ENCODE peak calls at places on chromosomes 11 and 22, in four cellular contexts. B is AG08395; V is CD4-positive, alpha-beta memory T cell; K is D341Med. C is an unnamed sample.

GRCh38 chr11:40338739-40339138 is 1120.7 kb downstream of the LRRC4C start:
- DNase-seq in B (peak), K (no peak), V (no peak), C (no peak)

GRCh38 chr11:12564012-12564411 is 110.2 kb upstream of the TEAD1 start:
- DNase-seq in K (no peak), V (no peak), B (no peak), C (no peak)

GRCh38 chr22:49811014-49811791 is 16.5 kb downstream of the BRD1 start:
- DNase-seq in B (no peak), K (no peak), V (no peak), C (no peak)

GRCh38 chr22:40512426-40513136 is 123.9 kb downstream of the MRTFA start:
- DNase-seq in B (peak), V (no peak), K (peak), C (peak)

GRCh38 chr11:120810251-120810650 is 213.7 kb upstream of the TBCEL start:
- DNase-seq in K (no peak), B (no peak), V (no peak), C (peak)

GRCh38 chr11:69351460-69351859 is 57.5 kb downstream of the MYEOV start:
- DNase-seq in V (no peak), B (peak), K (no peak), C (peak)

GRCh38 chr11:71246559-71246958 is 5.8 kb downstream of the SHANK2 start:
- DNase-seq in B (no peak), V (no peak), K (no peak), C (no peak)

GRCh38 chr11:34168642-34169051 is 63.2 kb downstream of the NAT10 start:
- DNase-seq in V (no peak), K (no peak), B (no peak), C (no peak)

GRCh38 chr11:73218106-73218829 is at the start of gene P2RY2:
- DNase-seq in B (peak), K (peak), V (no peak), C (no peak)

GRCh38 chr22:30574095-30574981 is at the start of gene GAL3ST1:
- DNase-seq in K (peak), V (no peak), B (no peak), C (peak)

GRCh38 chr11:19458231-19458630 is 217.5 kb upstream of the E2F8 start:
- DNase-seq in B (no peak), V (no peak), K (no peak), C (no peak)

GRCh38 chr11:86303257-86303656 is 1.2 kb downstream of the HIKESHI start:
- DNase-seq in K (no peak), V (no peak), B (no peak), C (peak)

GRCh38 chr11:35750315-35750714 is 87.7 kb downstream of the TRIM44 start:
- DNase-seq in K (no peak), V (no peak), B (no peak), C (no peak)

GRCh38 chr11:46633291-46634217 is 16.2 kb downstream of the ATG13 start:
- DNase-seq in K (no peak), B (no peak), V (no peak), C (no peak)

GRCh38 chr11:111766834-111767142 is 599 bp upstream of the PPP2R1B start:
- DNase-seq in B (no peak), K (no peak), V (no peak), C (no peak)

GRCh38 chr11:131253885-131254204 is 116.6 kb upstream of the NTM start:
- DNase-seq in B (no peak), V (no peak), K (no peak), C (no peak)

GRCh38 chr22:38412435-38413084 is 42.4 kb downstream of the KCNJ4 start:
- DNase-seq in B (peak), K (peak), V (no peak), C (no peak)

GRCh38 chr22:24503137-24503850 is 8.2 kb downstream of the UPB1 start:
- DNase-seq in B (peak), K (peak), V (peak), C (peak)

GRCh38 chr11:45806072-45806933 is 1.4 kb downstream of the SLC35C1 start:
- DNase-seq in K (no peak), V (no peak), B (no peak), C (no peak)

GRCh38 chr11:43316451-43316850 is 4.7 kb downstream of the API5 start:
- DNase-seq in V (peak), B (peak), K (no peak), C (peak)

GRCh38 chr11:131121934-131122333 is 205.7 kb upstream of the SNX19 start:
- DNase-seq in V (no peak), B (no peak), K (no peak), C (no peak)

GRCh38 chr11:121351089-121351488 is 58.5 kb downstream of the SC5D start:
- DNase-seq in V (no peak), B (no peak), K (no peak), C (no peak)

GRCh38 chr11:95085117-95085825 is 4.4 kb upstream of the ENDOD1 start:
- DNase-seq in V (no peak), B (no peak), K (no peak), C (no peak)

GRCh38 chr11:61742391-61742790 is 10.0 kb upstream of the MYRF start:
- DNase-seq in V (no peak), K (no peak), B (no peak), C (no peak)

GRCh38 chr11:3223932-3224729 is 5.5 kb upstream of the MRGPRG start:
- DNase-seq in B (no peak), K (peak), V (no peak), C (no peak)

GRCh38 chr11:27084407-27084985 is 43.9 kb downstream of the BBOX1 start:
- DNase-seq in K (no peak), V (no peak), B (peak), C (no peak)

GRCh38 chr11:20501971-20502370 is 97.4 kb upstream of the SLC6A5 start:
- DNase-seq in B (no peak), K (no peak), V (no peak), C (no peak)

GRCh38 chr11:3855808-3856491 is 486 bp downstream of the STIM1 start:
- DNase-seq in K (peak), B (no peak), V (peak), C (peak)

GRCh38 chr11:46322759-46323158 is 24.5 kb upstream of the DGKZ start:
- DNase-seq in V (no peak), K (no peak), B (peak), C (no peak)

GRCh38 chr22:49107961-49108530 is 719.6 kb downstream of the BRD1 start:
- DNase-seq in V (no peak), B (no peak), K (no peak), C (no peak)

GRCh38 chr11:38460429-38460828 is 1862.4 kb upstream of the RAG2 start:
- DNase-seq in K (no peak), V (no peak), B (no peak), C (no peak)

GRCh38 chr11:116446542-116446941 is 326.2 kb downstream of the BUD13 start:
- DNase-seq in K (no peak), V (no peak), B (no peak), C (no peak)

GRCh38 chr22:32644252-32645100 is 157.0 kb upstream of the TIMP3 start:
- DNase-seq in B (no peak), K (no peak), V (no peak), C (peak)

GRCh38 chr22:34111210-34111824 is 191.0 kb upstream of the LARGE1 start:
- DNase-seq in B (peak), V (no peak), K (peak), C (peak)

GRCh38 chr11:35013514-35014191 is 97.2 kb downstream of the PDHX start:
- DNase-seq in B (peak), V (peak), K (no peak), C (no peak)

GRCh38 chr22:40310081-40310770 is 36.1 kb upstream of the ADSL start:
- DNase-seq in B (peak), V (no peak), K (no peak), C (no peak)

C was measured in RCC 7860.